ENCODE peak calls at places on chromosomes 5 and 9, in nine cellular contexts. K is dorsolateral prefrontal cortex; S is brain microvascular endothelial cell; U is posterior cingulate gyrus; X is activated T-helper 1 cell treated with anti-CD3 and anti-CD28 coated beads, Interleukin-2, amount 50 U/mL, for 16 hours; N is NCI-H2029; R is stimulated activated CD8-positive, alpha-beta memory T cell treated with anti-CD3 and anti-CD28 coated beads, Interleukin-15, amount 100 ng/mL, for 4 hours; Y is H4; T is iPS DF 19.7. A is an unnamed sample.

GRCh38 chr5:137360607-137361006 is 138.5 kb downstream of the SPOCK1 start:
- DNase-seq in K (no peak), S (no peak), U (no peak), X (no peak), N (no peak), R (no peak), Y (no peak), T (no peak), A (no peak)

GRCh38 chr5:149362541-149362940 is 4.7 kb downstream of the PCYOX1L start:
- DNase-seq in K (no peak), S (no peak), U (no peak), X (no peak), N (no peak), R (no peak), Y (no peak), T (no peak), A (no peak)

GRCh38 chr5:17415282-17415681 is 82.7 kb upstream of the TAF11L2 start:
- DNase-seq in K (no peak), S (no peak), U (no peak), X (no peak), N (no peak), R (no peak), Y (no peak), T (peak; percentile 48), A (no peak)

GRCh38 chr5:124660229-124661093 is 86.0 kb downstream of the ZNF608 start:
- DNase-seq in K (no peak), S (no peak), U (no peak), X (no peak), N (no peak), R (no peak), Y (peak; percentile 66), T (no peak), A (no peak)

GRCh38 chr9:9820411-9820810 is 792.4 kb downstream of the PTPRD start:
- DNase-seq in K (no peak), S (peak; percentile 3), U (no peak), X (no peak), N (no peak), R (no peak), Y (peak; percentile 37), T (no peak), A (no peak)

GRCh38 chr5:167731951-167732350 is 559.5 kb upstream of the WWC1 start:
- DNase-seq in K (no peak), S (no peak), U (no peak), X (no peak), N (no peak), R (no peak), Y (no peak), T (no peak), A (no peak)

GRCh38 chr9:78609471-78609870 is 312.5 kb downstream of the PSAT1 start:
- DNase-seq in K (no peak), S (no peak), U (no peak), X (no peak), N (peak; percentile 3), R (no peak), Y (no peak), T (no peak), A (peak; percentile 54)

GRCh38 chr5:157247267-157247666 is 18.7 kb upstream of the CYFIP2 start:
- DNase-seq in K (no peak), S (no peak), U (no peak), X (no peak), N (no peak), R (no peak), Y (no peak), T (no peak), A (no peak)

GRCh38 chr5:6827815-6828214 is 114.6 kb downstream of the TENT4A start:
- DNase-seq in K (no peak), S (no peak), U (no peak), X (no peak), N (no peak), R (no peak), Y (no peak), T (no peak), A (no peak)

GRCh38 chr9:5230554-5230953 is 665 bp upstream of the INSL4 start:
- DNase-seq in K (no peak), S (no peak), U (no peak), X (no peak), N (no peak), R (no peak), Y (no peak), T (no peak), A (no peak)

GRCh38 chr5:145946112-145946861 is 9.9 kb downstream of the SH3RF2 start:
- DNase-seq in K (no peak), S (peak; percentile 56), U (no peak), X (no peak), N (no peak), R (no peak), Y (peak; percentile 67), T (no peak), A (no peak)

GRCh38 chr9:73613092-73613701 is 461.5 kb downstream of the ANXA1 start:
- DNase-seq in K (no peak), S (peak; percentile 24), U (no peak), X (no peak), N (no peak), R (no peak), Y (peak; percentile 10), T (no peak), A (no peak)

GRCh38 chr9:136462664-136463063 is 20.2 kb downstream of the SEC16A start:
- DNase-seq in K (no peak), S (no peak), U (no peak), X (no peak), N (no peak), R (no peak), Y (no peak), T (no peak), A (no peak)

GRCh38 chr9:128026255-128027165 is 40.6 kb downstream of the NAIF1 start:
- DNase-seq in K (no peak), S (no peak), U (no peak), X (peak; percentile 67), N (no peak), R (peak; percentile 64), Y (no peak), T (no peak), A (no peak)

GRCh38 chr5:147539053-147539452 is 29.2 kb upstream of the DPYSL3 start:
- DNase-seq in K (no peak), S (no peak), U (no peak), X (no peak), N (no peak), R (no peak), Y (peak; percentile 44), T (no peak), A (no peak)

GRCh38 chr9:129569506-129570449 is 51.1 kb downstream of the C9orf50 start:
- DNase-seq in K (no peak), S (no peak), U (no peak), X (no peak), N (no peak), R (no peak), Y (no peak), T (no peak), A (no peak)

A was measured in NCI-H510A.